ENCODE peak calls at places on chromosomes 7 and 10, in eight cellular contexts. D is adrenal gland; K is BJ; V is CD8-positive, alpha-beta T cell; G is pancreas; X is neural progenitor cell; J is SK-N-SH; Z is cardiac muscle cell. Q is an unnamed sample.

GRCh38 chr7:90594791-90595317 is 1.3 kb upstream of the CDK14 start:
- DNase-seq in D (no peak), K (peak; percentile 37), V (no peak), G (no peak), X (peak; percentile 54), J (peak; percentile 32), Z (peak; percentile 86), Q (peak; percentile 35)

GRCh38 chr7:74275401-74275881 is 13.8 kb upstream of the CLIP2 start:
- DNase-seq in D (no peak), K (no peak), V (no peak), G (no peak), X (peak; percentile 46), J (peak; percentile 77), Z (no peak), Q (no peak)

GRCh38 chr7:45086348-45087065 is 2.3 kb downstream of the NACAD start:
- DNase-seq in D (no peak), K (no peak), V (no peak), G (peak; percentile 40), X (no peak), J (no peak), Z (no peak), Q (no peak)

GRCh38 chr10:131928248-131929095 is 27.7 kb downstream of the PPP2R2D start:
- DNase-seq in D (no peak), K (no peak), V (no peak), G (no peak), X (no peak), J (no peak), Z (peak; percentile 12), Q (no peak)

GRCh38 chr7:17948503-17949238 is 8.4 kb upstream of the SNX13 start:
- DNase-seq in D (no peak), K (no peak), V (no peak), G (no peak), X (no peak), J (no peak), Z (peak; percentile 7), Q (peak; percentile 45)

GRCh38 chr7:151503902-151504714 is 15.6 kb downstream of the RHEB start:
- DNase-seq in D (peak; percentile 65), K (peak; percentile 68), V (no peak), G (no peak), X (no peak), J (no peak), Z (peak; percentile 93), Q (peak; percentile 86)

GRCh38 chr10:119325131-119325530 is 117.8 kb downstream of the GRK5 start:
- DNase-seq in D (no peak), K (no peak), V (no peak), G (no peak), X (no peak), J (no peak), Z (no peak), Q (no peak)

GRCh38 chr10:44992070-44992731 is 8.5 kb upstream of the ZNF22 start:
- DNase-seq in D (no peak), K (no peak), V (no peak), G (peak; percentile 95), X (no peak), J (no peak), Z (no peak), Q (no peak)

GRCh38 chr10:58625070-58625469 is 112.4 kb downstream of the BICC1 start:
- DNase-seq in D (no peak), K (peak; percentile 91), V (no peak), G (no peak), X (no peak), J (no peak), Z (peak; percentile 77), Q (peak; percentile 89)

GRCh38 chr7:64888901-64889685 is 14.0 kb upstream of the ZNF273 start:
- DNase-seq in D (no peak), K (no peak), V (no peak), G (no peak), X (peak; percentile 4), J (peak; percentile 31), Z (peak; percentile 34), Q (no peak)

GRCh38 chr7:23938937-23939552 is 229.0 kb downstream of the STK31 start:
- DNase-seq in D (no peak), K (no peak), V (no peak), G (no peak), X (peak; percentile 65), J (peak; percentile 51), Z (peak; percentile 51), Q (no peak)

GRCh38 chr7:74606101-74606908 is 51.2 kb upstream of the GTF2I start:
- DNase-seq in D (peak; percentile 50), K (no peak), V (peak; percentile 3), G (peak; percentile 78), X (peak; percentile 49), J (peak; percentile 89), Z (peak; percentile 13), Q (no peak)

GRCh38 chr7:68461430-68461829 is 1136.8 kb upstream of the AUTS2 start:
- DNase-seq in D (no peak), K (no peak), V (no peak), G (no peak), X (no peak), J (no peak), Z (peak; percentile 46), Q (peak; percentile 35)

GRCh38 chr7:131501422-131501821 is 55.0 kb downstream of the PODXL start:
- DNase-seq in D (no peak), K (no peak), V (peak; percentile 34), G (no peak), X (no peak), J (no peak), Z (peak; percentile 65), Q (peak; percentile 52)

GRCh38 chr7:30225863-30226361 is 58.5 kb upstream of the ZNRF2 start:
- DNase-seq in D (peak; percentile 26), K (no peak), V (no peak), G (peak; percentile 45), X (no peak), J (peak; percentile 32), Z (peak; percentile 82), Q (no peak)

GRCh38 chr10:42962120-42962901 is 114.6 kb upstream of the RET start:
- DNase-seq in D (peak; percentile 17), K (no peak), V (no peak), G (peak; percentile 51), X (no peak), J (peak; percentile 74), Z (no peak), Q (no peak)

DNA sequence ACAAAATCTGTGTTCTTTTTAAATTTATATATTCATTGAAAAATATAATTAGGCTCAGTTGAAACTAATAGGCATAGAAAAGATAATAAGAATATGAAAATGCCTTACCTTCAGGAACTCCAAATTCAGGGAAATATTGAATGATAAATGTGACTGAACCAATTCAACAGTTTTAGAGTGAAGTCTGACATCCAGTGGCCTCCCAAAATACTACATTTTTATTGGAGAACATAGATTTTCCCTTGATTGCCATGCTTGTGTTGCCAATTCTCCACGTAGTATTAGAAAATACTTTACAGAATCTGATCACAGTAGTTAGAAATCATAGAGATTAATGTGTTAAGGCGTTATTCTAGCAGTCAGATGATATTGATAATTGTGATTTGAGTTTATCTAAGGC is 1246.7 kb downstream of the GATA3 start:
- DNase-seq in D (no peak), K (no peak), V (no peak), G (no peak), X (no peak), J (no peak), Z (no peak), Q (no peak)
- TF ChIP-seq CTCF in D (no peak), K (peak; percentile 31), V (no peak), G (no peak), X (peak; percentile 46), J (peak; percentile 69), Z (no peak), Q (peak; percentile 29)

GRCh38 chr7:66683770-66684123 is 55.1 kb downstream of the KCTD7 start:
- DNase-seq in D (no peak), K (no peak), V (no peak), G (no peak), X (no peak), J (no peak), Z (no peak), Q (no peak)
- H3K4me3 ChIP-seq in D (no peak overlapping the region), K (no peak overlapping the region), V (no peak overlapping the region), G (no peak overlapping the region), X (no peak overlapping the region), J (no peak overlapping the region), Z (no peak overlapping the region), Q (no peak overlapping the region)

GRCh38 chr10:133537551-133538545 is 10.7 kb downstream of the CYP2E1 start:
- DNase-seq in D (no peak), K (no peak), V (no peak), G (no peak), X (no peak), J (no peak), Z (no peak), Q (no peak)
- TF ChIP-seq CTCF in D (no peak), K (no peak), V (no peak), G (no peak), X (no peak), J (no peak), Z (no peak), Q (no peak)

GRCh38 chr7:133795061-133795460 is 332.1 kb upstream of the LRGUK start:
- DNase-seq in D (no peak), K (no peak), V (no peak), G (no peak), X (no peak), J (no peak), Z (no peak), Q (no peak)

GRCh38 chr7:133797818-133798485 is 329.2 kb upstream of the LRGUK start:
- DNase-seq in D (no peak), K (no peak), V (no peak), G (no peak), X (no peak), J (no peak), Z (peak; percentile 10), Q (no peak)

GRCh38 chr7:133794490-133794889 is 332.6 kb upstream of the LRGUK start:
- DNase-seq in D (no peak), K (no peak), V (no peak), G (no peak), X (no peak), J (no peak), Z (peak; percentile 27), Q (no peak)

GRCh38 chr7:133797355-133797754 is 329.8 kb upstream of the LRGUK start:
- DNase-seq in D (no peak), K (no peak), V (no peak), G (no peak), X (no peak), J (peak; percentile 42), Z (no peak), Q (no peak)

GRCh38 chr7:133796778-133797177 is 330.4 kb upstream of the LRGUK start:
- DNase-seq in D (no peak), K (no peak), V (no peak), G (no peak), X (no peak), J (peak; percentile 70), Z (no peak), Q (no peak)
- H3K4me3 ChIP-seq in D (no peak overlapping the region), K (no peak overlapping the region), V (no peak overlapping the region), G (no peak overlapping the region), X (no peak overlapping the region), J (no peak overlapping the region), Z (no peak overlapping the region), Q (no peak overlapping the region)

Q was measured in AG09309.